ENCODE peak calls at places on chromosomes 6 and 20, in five cellular contexts. K is left ventricle myocardium superior; O is MM.1S; W is sciatic nerve; M is activated CD4-positive, alpha-beta T cell treated with anti-CD3 and anti-CD28 coated beads for 4 hours. J is an unnamed sample.

GRCh38 chr6:6758915-6759654 is 170.6 kb downstream of the LY86 start:
- DNase-seq in K (no peak), M (peak), O (peak), W (peak), J (peak)

GRCh38 chr20:32355417-32355841 is 2.7 kb upstream of the ASXL1 start:
- DNase-seq in K (no peak), M (no peak), O (no peak), W (no peak), J (no peak)

GRCh38 chr6:22141271-22141745 is 155.5 kb downstream of the PRL start:
- DNase-seq in O (no peak), M (no peak), K (no peak), W (no peak), J (no peak)

GRCh38 chr6:287500-287883 is 4.8 kb upstream of the DUSP22 start:
- DNase-seq in W (no peak), O (no peak), K (no peak), M (no peak), J (no peak)

GRCh38 chr6:154882107-154882506 is 113.0 kb upstream of the TIAM2 start:
- DNase-seq in K (no peak), M (no peak), O (no peak), W (no peak), J (no peak)

GRCh38 chr6:22451960-22452359 is 117.4 kb upstream of the HDGFL1 start:
- DNase-seq in O (no peak), M (no peak), W (no peak), K (no peak), J (no peak)

GRCh38 chr20:19867940-19868371 is 109.9 kb downstream of the RIN2 start:
- DNase-seq in W (no peak), M (no peak), K (peak), O (no peak), J (no peak)

GRCh38 chr6:56652994-56653393 is 10.3 kb upstream of the DST start:
- DNase-seq in O (no peak), W (no peak), K (no peak), M (no peak), J (no peak)

GRCh38 chr6:119545245-119545644 is 195.7 kb upstream of the MAN1A1 start:
- DNase-seq in M (no peak), K (no peak), W (no peak), O (no peak), J (no peak)

GRCh38 chr6:154319231-154319858 is 37.3 kb downstream of the IPCEF1 start:
- DNase-seq in O (no peak), W (no peak), M (no peak), K (no peak), J (no peak)

GRCh38 chr20:38671701-38672292 is 52.5 kb upstream of the SLC32A1 start:
- DNase-seq in K (no peak), O (no peak), W (no peak), M (no peak), J (no peak)

GRCh38 chr6:114355300-114355699 is 12.5 kb upstream of the HS3ST5 start:
- DNase-seq in M (no peak), O (no peak), W (no peak), K (no peak), J (no peak)

J was measured in ovary.